ENCODE peak calls at places on chromosome 12, in five cellular contexts. P is kidney epithelial cell, X is cardiac muscle cell, N is mammary epithelial cell, A is colonic mucosa. U is an unnamed sample.

GRCh38 chr12:33427071-33427470 is 12.5 kb downstream of the SYT10 start:
- DNase-seq in X (no peak), N (peak; percentile 45), P (no peak), A (no peak), U (no peak)

GRCh38 chr12:115943630-115944391 is 333.7 kb downstream of the MED13L start:
- DNase-seq in N (no peak), A (peak; percentile 25), X (peak; percentile 30), P (no peak), U (no peak)

GRCh38 chr12:69719336-69720316 is 19.0 kb upstream of the RAB3IP start:
- DNase-seq in X (peak; percentile 24), A (no peak), N (peak; percentile 19), P (no peak), U (no peak)

GRCh38 chr12:52232916-52233461 is at the start of gene KRT7:
- DNase-seq in X (no peak), P (no peak), N (peak; percentile 90), A (no peak), U (no peak)

GRCh38 chr12:75876843-75877587 is 154.6 kb downstream of the PHLDA1 start:
- DNase-seq in X (no peak), A (no peak), P (no peak), N (no peak), U (no peak)

GRCh38 chr12:46788247-46788887 is 37.4 kb downstream of the SLC38A4 start:
- DNase-seq in A (no peak), X (peak; percentile 3), N (peak; percentile 50), P (no peak), U (no peak)

GRCh38 chr12:109981311-109981710 is 14.9 kb downstream of the GIT2 start:
- DNase-seq in N (no peak), A (no peak), X (no peak), P (no peak), U (no peak)

GRCh38 chr12:103848132-103848531 is 7.1 kb upstream of the NT5DC3 start:
- DNase-seq in A (no peak), N (no peak), P (no peak), X (no peak), U (peak; percentile 56)

GRCh38 chr12:122921917-122922316 is 26.0 kb upstream of the VPS37B start:
- DNase-seq in P (no peak), N (no peak), A (peak; percentile 71), X (no peak), U (no peak)

GRCh38 chr12:63967781-63968180 is 123.3 kb downstream of the SRGAP1 start:
- DNase-seq in P (no peak), A (no peak), N (no peak), X (no peak), U (no peak)

GRCh38 chr12:56947633-56948535 is 9.5 kb downstream of the RDH16 start:
- DNase-seq in A (no peak), P (no peak), X (peak; percentile 24), N (no peak), U (no peak)

GRCh38 chr12:102503871-102504270 is 23.5 kb upstream of the IGF1 start:
- DNase-seq in N (no peak), P (no peak), X (no peak), A (no peak), U (no peak)

GRCh38 chr12:58253663-58254062 is 312.3 kb downstream of the ATP23 start:
- DNase-seq in P (no peak), X (no peak), A (no peak), N (peak; percentile 70), U (no peak)

GRCh38 chr12:117119592-117120198 is 20.5 kb upstream of the TESC start:
- DNase-seq in X (no peak), N (no peak), P (no peak), A (peak; percentile 38), U (no peak)

GRCh38 chr12:80778005-80778541 is 61.4 kb downstream of the MYF5 start:
- DNase-seq in X (peak; percentile 94), N (peak; percentile 97), A (peak; percentile 47), P (peak; percentile 63), U (peak; percentile 55)

GRCh38 chr12:94783862-94784261 is 133.5 kb upstream of the TMCC3 start:
- DNase-seq in A (no peak), X (no peak), P (no peak), N (peak; percentile 28), U (no peak)

GRCh38 chr12:15364221-15365170 is 42.2 kb downstream of the PTPRO start:
- DNase-seq in P (no peak), A (no peak), N (peak; percentile 72), X (peak; percentile 24), U (peak; percentile 5)

GRCh38 chr12:111753144-111753881 is 13.4 kb upstream of the ALDH2 start:
- DNase-seq in P (no peak), A (peak; percentile 65), X (peak; percentile 82), N (no peak), U (peak; percentile 54)

GRCh38 chr12:130990034-130990433 is 36.3 kb downstream of the ADGRD1 start:
- DNase-seq in A (no peak), P (no peak), N (no peak), X (no peak), U (no peak)

GRCh38 chr12:124390442-124391116 is 95.7 kb downstream of the RFLNA start:
- DNase-seq in A (peak; percentile 44), N (no peak), P (no peak), X (peak; percentile 82), U (no peak)

GRCh38 chr12:91877022-91877421 is 268.6 kb downstream of the BTG1 start:
- DNase-seq in A (peak; percentile 43), X (peak; percentile 63), P (no peak), N (no peak), U (peak; percentile 13)

GRCh38 chr12:113427882-113428281 is 5.7 kb downstream of the SDSL start:
- DNase-seq in N (no peak), X (no peak), A (no peak), P (no peak), U (no peak)

GRCh38 chr12:12449533-12450025 is 92.7 kb downstream of the BORCS5 start:
- DNase-seq in A (no peak), X (peak; percentile 84), P (no peak), N (peak; percentile 95), U (peak; percentile 87)

GRCh38 chr12:120700863-120701262 is 9.4 kb upstream of the UNC119B start:
- DNase-seq in A (no peak), X (no peak), N (no peak), P (no peak), U (peak; percentile 50)

GRCh38 chr12:120705618-120706017 is 4.6 kb upstream of the UNC119B start:
- DNase-seq in X (no peak), P (no peak), N (no peak), A (no peak), U (no peak)

GRCh38 chr12:120699553-120699952 is 10.7 kb upstream of the UNC119B start:
- DNase-seq in N (no peak), P (no peak), A (no peak), X (no peak), U (no peak)

GRCh38 chr12:120703311-120703942 is 6.8 kb upstream of the UNC119B start:
- DNase-seq in A (no peak), X (no peak), N (no peak), P (no peak), U (no peak)

DNA sequence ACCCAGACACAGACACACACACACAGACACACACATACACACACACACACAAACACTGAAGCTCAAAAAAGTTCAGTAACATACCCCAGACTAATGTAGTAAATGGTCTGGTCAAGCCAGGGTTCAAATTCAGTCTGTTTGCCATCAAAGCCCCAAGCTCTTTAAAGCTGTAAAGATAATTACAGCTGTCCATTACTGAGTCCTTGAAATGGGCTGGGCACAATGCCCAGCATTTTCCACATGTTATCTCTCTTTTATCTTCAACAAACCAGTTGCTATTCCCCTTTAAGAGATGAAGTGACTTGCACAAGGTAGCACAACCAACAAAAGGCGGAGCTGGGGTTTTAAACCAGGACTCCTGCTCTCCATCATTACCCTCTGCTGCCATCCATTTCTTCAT is 7.6 kb upstream of the UNC119B start:
- DNase-seq in N (no peak), X (no peak), P (no peak), A (no peak), U (no peak)
- H3K36me3 ChIP-seq in N (peaks cover 22% of the 10 kb centered on the region), X (peaks cover 19% of the 10 kb centered on the region), P (peaks cover 4% of the 10 kb centered on the region), A (no peaks in the 10 kb centered on the region), U (peaks cover 7% of the 10 kb centered on the region)

DNA sequence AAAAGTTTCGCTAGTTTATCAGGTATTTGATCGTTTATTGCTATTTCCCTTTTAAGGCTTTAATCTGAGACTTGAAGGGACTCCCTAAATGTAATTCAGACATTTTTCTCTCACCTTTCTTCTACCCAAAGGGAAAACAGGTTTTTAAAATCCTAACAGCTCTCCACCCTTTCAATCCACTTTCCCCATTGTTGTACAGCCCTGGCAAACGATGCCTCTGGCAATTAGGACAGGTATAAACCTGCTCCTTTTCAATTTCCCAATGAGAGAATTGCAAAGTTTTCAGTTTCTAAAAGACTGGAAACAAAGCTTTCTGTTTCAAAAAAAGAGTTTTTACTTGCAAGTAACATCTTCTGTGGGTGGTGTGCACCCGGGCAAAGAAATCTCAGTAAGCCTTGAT is 131.1 kb downstream of the HMGA2 start:
- DNase-seq in X (no peak), N (peak; percentile 60), A (no peak), P (no peak), U (no peak)
- H3K36me3 ChIP-seq in X (no peaks in the 10 kb centered on the region), N (peaks cover 42% of the 10 kb centered on the region), A (no peaks in the 10 kb centered on the region), P (peaks cover 1% of the 10 kb centered on the region), U (no peaks in the 10 kb centered on the region)

GRCh38 chr12:79558924-79559469 is 131.8 kb downstream of the PAWR start:
- DNase-seq in A (no peak), P (no peak), N (no peak), X (peak; percentile 17), U (no peak)
- H3K36me3 ChIP-seq in A (no peaks in the 10 kb centered on the region), P (no peaks in the 10 kb centered on the region), N (peaks cover 1% of the 10 kb centered on the region), X (peaks cover 3% of the 10 kb centered on the region), U (no peaks in the 10 kb centered on the region)

DNA sequence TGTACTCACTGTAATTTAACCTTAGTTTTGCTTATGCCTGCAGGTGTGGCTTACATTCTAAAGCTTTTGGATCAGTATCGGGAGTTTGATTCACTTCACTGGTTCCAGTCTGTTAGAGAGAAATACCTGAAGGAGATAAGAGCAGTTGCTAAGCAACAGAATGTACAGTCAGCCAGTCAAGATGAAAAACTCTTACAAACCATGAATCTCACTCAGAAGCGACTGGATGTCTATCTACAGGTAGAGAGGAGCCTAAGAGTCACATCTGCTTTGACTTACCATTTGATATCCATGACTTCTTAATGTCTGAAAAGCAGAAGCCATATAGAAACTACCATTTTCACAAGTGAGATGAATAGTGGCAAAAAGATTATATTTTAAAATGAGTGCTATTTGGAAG is 56.5 kb downstream of the WASHC4 start:
- DNase-seq in X (no peak), A (no peak), P (peak; percentile 18), N (peak; percentile 3), U (no peak)
- H3K36me3 ChIP-seq in X (peaks cover 47% of the 10 kb centered on the region), A (no peaks in the 10 kb centered on the region), P (peaks cover 1% of the 10 kb centered on the region), N (peaks cover 40% of the 10 kb centered on the region), U (no peaks in the 10 kb centered on the region)

GRCh38 chr12:49519574-49519936 is 19.3 kb upstream of the KCNH3 start:
- DNase-seq in P (no peak), N (no peak), A (no peak), X (no peak), U (no peak)
- H3K36me3 ChIP-seq in P (peaks cover 1% of the 10 kb centered on the region), N (peaks cover 2% of the 10 kb centered on the region), A (peaks cover 3% of the 10 kb centered on the region), X (peaks cover 24% of the 10 kb centered on the region), U (no peaks in the 10 kb centered on the region)

GRCh38 chr12:108526482-108527234 is 11.6 kb downstream of the FICD start:
- DNase-seq in N (no peak), X (peak; percentile 21), A (no peak), P (no peak), U (no peak)

GRCh38 chr12:108525681-108526080 is 10.6 kb downstream of the FICD start:
- DNase-seq in X (no peak), A (no peak), N (peak; percentile 7), P (peak; percentile 55), U (no peak)

GRCh38 chr12:108532061-108532848 is 17.2 kb downstream of the FICD start:
- DNase-seq in P (no peak), A (no peak), X (no peak), N (no peak), U (no peak)

GRCh38 chr12:108530141-108530540 is 15.1 kb downstream of the FICD start:
- DNase-seq in P (no peak), N (no peak), X (no peak), A (no peak), U (no peak)
- H3K36me3 ChIP-seq in P (peaks cover 4% of the 10 kb centered on the region), N (peaks cover 35% of the 10 kb centered on the region), X (peaks cover 59% of the 10 kb centered on the region), A (peaks cover 27% of the 10 kb centered on the region), U (peaks cover 5% of the 10 kb centered on the region)